ENCODE peak calls at places on chromosomes 4 and X, in ten cellular contexts. Q is left ventricle myocardium inferior, U is body of pancreas, I is DND-41, G is right atrium auricular region, R is MM.1S, E is thoracic aorta, L is stomach, F is PC-3, Z is A549. J is an unnamed sample.

GRCh38 chr4:132863619-132864018 is 285.5 kb upstream of the PCDH10 start:
- DNase-seq in Q (no peak), U (no peak), I (no peak), G (no peak), R (no peak), E (no peak), L (no peak), F (no peak), Z (no peak), J (no peak)

GRCh38 chrX:129540725-129541184 is 696 bp downstream of the OCRL start:
- DNase-seq in Q (peak), U (peak), I (peak), G (no peak), R (no peak), E (no peak), L (peak), F (peak), Z (peak), J (peak)

GRCh38 chrX:38649674-38650647 is 88.6 kb downstream of the TSPAN7 start:
- DNase-seq in Q (no peak), U (no peak), I (no peak), G (no peak), R (no peak), E (no peak), L (no peak), F (no peak), Z (no peak), J (no peak)

GRCh38 chrX:125205084-125205917 is 114.4 kb upstream of the TEX13C start:
- DNase-seq in Q (peak), U (peak), I (no peak), G (no peak), R (no peak), E (no peak), L (peak), F (peak), Z (peak), J (peak)

GRCh38 chrX:64976673-64977040 is 407 bp upstream of the ZC4H2 start:
- DNase-seq in Q (no peak), U (no peak), I (no peak), G (no peak), R (no peak), E (no peak), L (no peak), F (no peak), Z (no peak), J (no peak)

GRCh38 chr4:10056334-10057022 is 35.2 kb upstream of the SLC2A9 start:
- DNase-seq in Q (no peak), U (peak), I (no peak), G (no peak), R (no peak), E (no peak), L (no peak), F (no peak), Z (no peak), J (no peak)

GRCh38 chr4:68361146-68361589 is 11.3 kb upstream of the YTHDC1 start:
- DNase-seq in Q (no peak), U (no peak), I (no peak), G (no peak), R (no peak), E (no peak), L (no peak), F (peak), Z (peak), J (no peak)

GRCh38 chr4:3322059-3322550 is 29.3 kb downstream of the RGS12 start:
- DNase-seq in Q (no peak), U (no peak), I (no peak), G (peak), R (no peak), E (no peak), L (peak), F (no peak), Z (no peak), J (peak)

GRCh38 chr4:182842104-182842600 is 75.0 kb downstream of the DCTD start:
- DNase-seq in Q (no peak), U (no peak), I (no peak), G (no peak), R (no peak), E (no peak), L (no peak), F (no peak), Z (no peak), J (no peak)

GRCh38 chr4:71607780-71608673 is 175.9 kb downstream of the GC start:
- DNase-seq in Q (no peak), U (no peak), I (no peak), G (no peak), R (no peak), E (no peak), L (no peak), F (peak), Z (peak), J (no peak)

GRCh38 chr4:105666693-105667092 is 41.8 kb downstream of the INTS12 start:
- DNase-seq in Q (no peak), U (no peak), I (no peak), G (no peak), R (peak), E (no peak), L (no peak), F (peak), Z (peak), J (no peak)

GRCh38 chrX:10597871-10598270 is 22.5 kb downstream of the MID1 start:
- DNase-seq in Q (no peak), U (peak), I (no peak), G (no peak), R (no peak), E (no peak), L (no peak), F (peak), Z (peak), J (no peak)

GRCh38 chrX:46754450-46755075 is 4.4 kb downstream of the SLC9A7 start:
- DNase-seq in Q (no peak), U (no peak), I (no peak), G (no peak), R (no peak), E (no peak), L (no peak), F (no peak), Z (no peak), J (no peak)

GRCh38 chrX:13691845-13692334 is 3.0 kb downstream of the RAB9A start:
- DNase-seq in Q (no peak), U (peak), I (no peak), G (no peak), R (no peak), E (no peak), L (no peak), F (no peak), Z (no peak), J (no peak)

GRCh38 chr4:23337292-23337691 is 552.6 kb downstream of the PPARGC1A start:
- DNase-seq in Q (no peak), U (no peak), I (no peak), G (no peak), R (peak), E (no peak), L (no peak), F (peak), Z (no peak), J (no peak)

GRCh38 chr4:41549469-41549868 is 11.5 kb downstream of the LIMCH1 start:
- DNase-seq in Q (no peak), U (no peak), I (no peak), G (no peak), R (no peak), E (no peak), L (no peak), F (no peak), Z (no peak), J (no peak)

GRCh38 chrX:75522565-75523411 is at the start of gene ZDHHC15:
- DNase-seq in Q (peak), U (peak), I (peak), G (peak), R (no peak), E (peak), L (peak), F (peak), Z (no peak), J (peak)

GRCh38 chrX:45527834-45528233 is 327.2 kb upstream of the DIPK2B start:
- DNase-seq in Q (no peak), U (no peak), I (no peak), G (no peak), R (no peak), E (no peak), L (no peak), F (no peak), Z (no peak), J (no peak)

GRCh38 chr4:30721353-30722091 is 1.4 kb downstream of the PCDH7 start:
- DNase-seq in Q (peak), U (peak), I (no peak), G (no peak), R (no peak), E (no peak), L (peak), F (peak), Z (peak), J (no peak)

GRCh38 chrX:12080265-12080664 is 58.0 kb upstream of the FRMPD4 start:
- DNase-seq in Q (no peak), U (no peak), I (no peak), G (no peak), R (peak), E (no peak), L (no peak), F (peak), Z (peak), J (no peak)

GRCh38 chrX:101357166-101357795 is 8.7 kb upstream of the TIMM8A start:
- DNase-seq in Q (no peak), U (peak), I (no peak), G (no peak), R (peak), E (no peak), L (no peak), F (peak), Z (peak), J (no peak)

GRCh38 chrX:20263474-20263873 is 3.2 kb downstream of the RPS6KA3 start:
- DNase-seq in Q (no peak), U (no peak), I (no peak), G (no peak), R (peak), E (no peak), L (no peak), F (peak), Z (peak), J (no peak)

GRCh38 chrX:49176421-49177326 is 5.0 kb downstream of the PLP2 start:
- DNase-seq in Q (no peak), U (no peak), I (no peak), G (no peak), R (no peak), E (no peak), L (no peak), F (no peak), Z (peak), J (no peak)

GRCh38 chr4:125187621-125188176 is 127.1 kb upstream of the FAT4 start:
- DNase-seq in Q (peak), U (peak), I (no peak), G (no peak), R (no peak), E (no peak), L (peak), F (peak), Z (no peak), J (no peak)

GRCh38 chr4:150999091-150999490 is 16.0 kb downstream of the LRBA start:
- DNase-seq in Q (no peak), U (no peak), I (no peak), G (no peak), R (no peak), E (no peak), L (no peak), F (no peak), Z (no peak), J (no peak)

GRCh38 chrX:53795583-53795982 is 109.1 kb upstream of the HUWE1 start:
- DNase-seq in Q (no peak), U (no peak), I (no peak), G (no peak), R (no peak), E (no peak), L (no peak), F (no peak), Z (peak), J (no peak)

GRCh38 chrX:7083468-7084396 is 63.8 kb upstream of the STS start:
- DNase-seq in Q (no peak), U (no peak), I (peak), G (no peak), R (peak), E (no peak), L (no peak), F (peak), Z (peak), J (no peak)

GRCh38 chrX:84046403-84046984 is 141.5 kb downstream of the RPS6KA6 start:
- DNase-seq in Q (no peak), U (peak), I (peak), G (no peak), R (peak), E (no peak), L (peak), F (peak), Z (peak), J (no peak)

GRCh38 chr4:2936773-2937145 is 26.4 kb downstream of the NOP14 start:
- DNase-seq in Q (peak), U (no peak), I (no peak), G (no peak), R (no peak), E (peak), L (no peak), F (peak), Z (no peak), J (peak)

GRCh38 chr4:102537280-102537679 is 36.1 kb downstream of the NFKB1 start:
- DNase-seq in Q (no peak), U (no peak), I (no peak), G (no peak), R (no peak), E (no peak), L (no peak), F (no peak), Z (no peak), J (no peak)

DNA sequence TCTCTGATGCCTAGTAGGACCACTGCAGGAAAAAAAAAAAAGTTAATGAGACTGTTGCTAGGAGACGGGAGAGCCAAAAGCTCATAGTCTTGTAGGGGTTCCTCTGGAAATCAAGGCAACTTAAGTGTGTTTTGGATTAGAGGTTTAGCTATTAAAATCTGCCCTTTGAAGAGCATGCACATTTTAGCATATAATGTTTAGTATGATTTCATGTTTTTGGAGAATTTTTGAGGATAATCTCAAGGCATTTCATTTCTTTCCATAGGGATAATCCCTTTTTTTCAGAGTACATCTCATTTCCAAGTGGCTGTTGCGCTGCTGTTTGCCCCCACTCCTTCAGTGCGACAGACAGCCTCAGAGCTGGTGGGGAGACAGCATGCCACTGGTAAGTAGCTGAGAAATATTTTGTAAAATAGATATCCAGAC is at the start of gene LINC00632:
- DNase-seq in Q (no peak), U (no peak), I (no peak), G (no peak), R (no peak), E (no peak), L (no peak), F (no peak), Z (no peak), J (no peak)
- H3K4me3 ChIP-seq in Q (peak), U (no peak), I (no peak), G (peak), R (no peak), E (no peak), L (no peak), F (no peak), Z (no peak), J (peak)

GRCh38 chr4:6943870-6944195 is 34.2 kb downstream of the TBC1D14 start:
- DNase-seq in Q (no peak), U (no peak), I (no peak), G (no peak), R (no peak), E (no peak), L (no peak), F (no peak), Z (no peak), J (no peak)

GRCh38 chr4:6945052-6945409 is 35.4 kb downstream of the TBC1D14 start:
- DNase-seq in Q (no peak), U (no peak), I (no peak), G (no peak), R (no peak), E (no peak), L (no peak), F (no peak), Z (no peak), J (no peak)

GRCh38 chr4:6944311-6945051 is 34.9 kb downstream of the TBC1D14 start:
- DNase-seq in Q (no peak), U (no peak), I (no peak), G (no peak), R (no peak), E (no peak), L (no peak), F (no peak), Z (no peak), J (no peak)

GRCh38 chr4:6948134-6948460 is 38.5 kb downstream of the TBC1D14 start:
- DNase-seq in Q (no peak), U (no peak), I (no peak), G (no peak), R (no peak), E (no peak), L (no peak), F (no peak), Z (no peak), J (no peak)

DNA sequence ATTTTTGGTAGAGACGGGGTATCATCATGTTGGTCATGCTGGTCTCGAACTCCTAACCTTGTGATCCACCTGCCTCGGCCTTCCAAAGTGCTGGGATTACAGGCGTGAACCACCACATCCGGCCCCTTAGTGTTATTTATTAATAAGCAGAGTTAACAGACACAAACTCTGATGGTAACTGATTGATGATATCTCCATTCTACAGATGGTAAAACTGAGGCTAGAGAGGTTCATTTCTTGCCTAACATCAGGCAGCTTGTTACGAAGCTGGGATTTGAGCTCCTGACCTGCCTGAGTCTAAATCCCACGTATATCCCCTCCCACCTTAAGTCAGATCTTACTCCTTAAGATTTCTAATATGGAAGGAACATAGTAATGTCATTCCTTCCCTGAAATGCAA is 36.9 kb downstream of the TBC1D14 start:
- DNase-seq in Q (no peak), U (no peak), I (no peak), G (no peak), R (no peak), E (no peak), L (no peak), F (no peak), Z (no peak), J (no peak)
- H3K27ac ChIP-seq in Q (no peak), U (no peak), I (no peak), G (no peak), R (no peak), E (no peak), L (no peak), F (no peak), Z (no peak), J (no peak)

DNA sequence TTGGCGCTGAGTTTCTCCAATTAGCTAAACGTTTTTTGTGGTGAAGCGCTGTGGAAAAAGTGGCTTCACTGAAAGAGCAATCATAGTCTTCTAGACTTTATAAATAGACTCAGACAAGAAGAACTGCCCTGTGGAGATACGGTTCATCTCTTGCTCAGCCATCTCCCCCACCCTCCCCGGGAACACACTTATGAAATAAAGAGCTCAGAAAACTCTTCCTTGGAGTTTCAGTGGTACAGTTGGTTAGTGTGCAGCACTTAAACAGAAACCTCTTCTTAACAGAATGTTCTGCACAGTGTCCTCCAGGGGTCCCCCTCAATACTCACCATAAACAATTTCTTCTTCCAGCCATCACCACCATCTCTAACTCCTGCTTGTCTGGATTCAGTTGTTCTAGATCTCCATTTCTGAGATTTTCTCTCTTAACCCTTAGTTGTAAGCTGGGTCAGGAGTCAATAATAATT is 313.0 kb downstream of the ARHGAP10 start:
- DNase-seq in Q (no peak), U (no peak), I (no peak), G (no peak), R (no peak), E (no peak), L (no peak), F (no peak), Z (peak), J (no peak)
- TF ChIP-seq CTCF in Q (peak), U (peak), I (no peak), G (no peak), R (peak), E (no peak), L (no peak), F (peak), Z (no peak), J (no peak)

GRCh38 chr4:118033148-118034060 is 882 bp upstream of the NDST3 start:
- DNase-seq in Q (no peak), U (peak), I (peak), G (no peak), R (no peak), E (no peak), L (peak), F (peak), Z (peak), J (no peak)
- H3K4me3 ChIP-seq in Q (peak), U (no peak), I (peak), G (peak), R (peak), E (peak), L (peak), F (peak), Z (peak), J (peak)

DNA sequence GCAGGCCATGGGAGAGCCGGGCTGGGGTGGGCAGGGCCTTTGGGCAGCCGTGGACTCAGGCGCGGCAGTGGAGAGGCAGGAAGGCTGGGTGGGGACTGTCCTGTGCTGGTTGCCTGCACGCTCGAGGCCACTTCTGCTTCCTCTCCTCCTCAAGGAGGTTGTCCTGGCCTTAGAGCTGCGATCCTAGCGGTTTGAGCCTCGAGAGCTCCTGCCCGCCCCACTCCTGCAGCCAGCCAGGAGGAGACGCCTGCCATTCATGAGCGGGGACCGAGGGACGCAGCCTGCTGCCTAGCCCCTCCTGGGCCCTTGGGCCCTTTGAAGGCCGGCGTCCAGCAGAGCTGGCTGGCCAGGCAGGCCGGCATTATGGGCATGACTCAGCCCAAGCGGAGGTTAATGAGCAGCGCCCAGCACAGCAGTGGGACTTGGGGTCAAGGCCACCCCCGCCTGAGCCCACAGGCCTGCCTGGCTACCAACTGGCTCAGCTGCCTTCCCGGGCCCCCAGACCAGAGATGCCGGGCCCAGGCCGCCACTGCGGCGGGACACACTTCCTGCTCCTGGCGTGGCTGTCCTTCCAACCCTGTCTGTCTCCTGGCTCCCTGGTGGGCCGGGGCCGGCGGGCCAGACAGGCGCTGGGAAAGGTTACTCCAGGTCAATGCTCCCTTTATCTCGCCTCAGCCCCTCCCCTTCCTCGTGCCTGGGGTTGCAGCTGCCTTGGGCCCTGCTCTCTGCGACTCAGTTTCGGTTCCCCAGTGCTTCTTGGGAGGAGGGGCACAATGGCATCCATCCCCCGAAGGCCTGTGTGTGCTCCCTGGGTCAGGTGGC is 1.8 kb downstream of the ABCD1 start:
- DNase-seq in Q (peak), U (peak), I (peak), G (peak), R (peak), E (no peak), L (peak), F (peak), Z (no peak), J (peak)
- H3K27ac ChIP-seq in Q (peak), U (peak), I (no peak), G (peak), R (peak), E (peak), L (peak), F (peak), Z (peak), J (peak)

DNA sequence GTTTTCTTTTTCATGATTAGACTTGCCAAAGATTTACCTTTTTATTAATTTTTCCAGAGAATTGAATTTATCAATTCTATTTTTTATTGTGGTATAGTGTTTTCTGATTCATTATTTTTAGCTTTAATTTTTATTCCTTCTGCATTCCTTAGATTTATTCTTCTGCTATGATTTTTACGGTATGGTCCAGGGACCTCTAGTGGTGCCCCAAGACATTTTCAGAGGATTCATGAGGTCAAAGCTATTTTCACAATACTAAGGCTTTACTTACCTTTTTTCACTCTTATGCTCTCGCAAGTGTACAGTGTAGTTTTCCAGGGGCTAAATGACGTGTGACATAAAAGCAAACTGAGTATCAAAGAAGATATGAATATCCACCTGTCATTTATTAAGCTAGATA is 8.0 kb downstream of the RADX start:
- DNase-seq in Q (no peak), U (no peak), I (no peak), G (no peak), R (no peak), E (no peak), L (no peak), F (peak), Z (peak), J (no peak)
- TF ChIP-seq CTCF in Q (peak), U (peak), I (no peak), G (no peak), R (peak), E (no peak), L (no peak), F (peak), Z (peak), J (no peak)